ENCODE peak calls at places on chromosomes 1 and 21, in ten cellular contexts. T is fibroblast of lung; E is GM12878; J is T-helper 2 cell; A is activated CD4-positive, alpha-beta T cell treated with anti-CD3 and anti-CD28 coated beads for 48 hours; C is colonic mucosa; N is mammary epithelial cell; K is amniotic stem cell; V is progenitor cell of endocrine pancreas; S is NCI-H1092 treated with DMSO at 0.1 percent for 48 hours. D is an unnamed sample.

GRCh38 chr1:21156019-21156418 is 20.7 kb downstream of the EIF4G3 start:
- DNase-seq in S (no peak), A (no peak), C (no peak), V (no peak), N (no peak), K (no peak), T (no peak), J (no peak), E (no peak), D (no peak)

GRCh38 chr1:33360367-33360766 is 39.5 kb upstream of the A3GALT2 start:
- DNase-seq in C (no peak), S (no peak), N (no peak), E (no peak), V (no peak), J (no peak), K (no peak), T (no peak), A (no peak), D (no peak)

GRCh38 chr21:45612096-45613019 is 31.2 kb upstream of the PCBP3 start:
- DNase-seq in S (no peak), T (peak; percentile 89), C (no peak), E (no peak), N (peak; percentile 44), A (no peak), K (no peak), J (no peak), V (no peak), D (peak; percentile 26)

GRCh38 chr1:81682490-81682889 is 118.2 kb upstream of the ADGRL2 start:
- DNase-seq in S (no peak), N (no peak), C (no peak), J (no peak), K (no peak), A (no peak), T (no peak), E (no peak), V (no peak), D (no peak)

GRCh38 chr1:182957902-182958395 is 5.0 kb upstream of the SHCBP1L start:
- DNase-seq in N (no peak), T (no peak), K (no peak), V (no peak), S (no peak), E (no peak), C (no peak), A (no peak), J (no peak), D (no peak)

GRCh38 chr1:235648954-235649721 is 446 bp downstream of the GNG4 start:
- DNase-seq in N (peak; percentile 52), C (peak; percentile 68), S (peak; percentile 83), J (peak; percentile 54), K (peak; percentile 54), V (peak; percentile 62), T (peak; percentile 58), A (peak; percentile 72), E (no peak), D (peak; percentile 67)

GRCh38 chr1:51297401-51298321 is 32.7 kb downstream of the TTC39A start:
- DNase-seq in N (no peak), J (no peak), T (no peak), S (no peak), C (peak; percentile 64), E (no peak), K (no peak), A (no peak), V (no peak), D (peak; percentile 42)

GRCh38 chr21:41664881-41665765 is 101.7 kb downstream of the RIPK4 start:
- DNase-seq in V (no peak), N (no peak), T (peak; percentile 50), A (no peak), C (no peak), J (no peak), E (no peak), K (peak; percentile 28), S (no peak), D (no peak)

GRCh38 chr1:31580891-31581603 is 4.7 kb downstream of the TINAGL1 start:
- DNase-seq in J (no peak), C (no peak), S (no peak), T (no peak), E (no peak), K (no peak), N (no peak), A (no peak), V (no peak), D (no peak)

GRCh38 chr1:89363638-89364536 is at the start of gene GBP6:
- DNase-seq in V (no peak), S (no peak), N (peak; percentile 92), C (no peak), T (no peak), K (no peak), E (no peak), A (peak; percentile 17), J (no peak), D (no peak)

GRCh38 chr1:154608522-154609294 is 722 bp upstream of the ADAR start:
- DNase-seq in S (peak; percentile 75), E (no peak), C (peak; percentile 52), N (peak; percentile 42), V (peak; percentile 31), K (peak; percentile 35), T (peak; percentile 61), J (peak; percentile 35), A (peak; percentile 55), D (peak; percentile 43)

GRCh38 chr1:42937836-42938595 is 20.7 kb downstream of the SLC2A1 start:
- DNase-seq in A (no peak), S (no peak), J (no peak), E (no peak), K (no peak), T (no peak), C (peak; percentile 61), N (peak; percentile 66), V (no peak), D (peak; percentile 49)

GRCh38 chr1:55816456-55816794 is 601.3 kb upstream of the USP24 start:
- DNase-seq in A (peak; percentile 3), E (peak; percentile 15), C (no peak), T (peak; percentile 81), S (peak; percentile 45), K (no peak), N (peak; percentile 21), J (no peak), V (no peak), D (no peak)

GRCh38 chr1:197736689-197737088 is 38.6 kb downstream of the DENND1B start:
- DNase-seq in N (peak; percentile 85), T (peak; percentile 2), E (no peak), C (no peak), S (no peak), K (peak; percentile 29), A (no peak), J (no peak), V (no peak), D (no peak)

GRCh38 chr1:155014709-155015508 is 12.3 kb downstream of the ZBTB7B start:
- DNase-seq in E (no peak), V (no peak), T (no peak), C (no peak), J (no peak), N (no peak), A (no peak), S (no peak), K (no peak), D (no peak)

GRCh38 chr1:184300446-184300845 is 86.4 kb upstream of the C1orf21 start:
- DNase-seq in C (no peak), E (no peak), A (no peak), N (no peak), S (no peak), J (no peak), V (no peak), K (no peak), T (peak; percentile 56), D (no peak)

GRCh38 chr21:43801006-43801783 is 11.8 kb downstream of the RRP1 start:
- DNase-seq in S (no peak), K (no peak), C (no peak), A (no peak), T (no peak), N (no peak), J (no peak), E (no peak), V (no peak), D (no peak)

GRCh38 chr1:100528861-100529260 is 9.1 kb upstream of the GPR88 start:
- DNase-seq in C (no peak), E (no peak), V (no peak), T (peak; percentile 78), A (no peak), S (peak; percentile 36), N (no peak), K (no peak), J (no peak), D (no peak)

GRCh38 chr1:37850352-37850955 is 8.9 kb downstream of the MTF1 start:
- DNase-seq in C (no peak), N (peak; percentile 38), E (no peak), K (no peak), T (no peak), A (no peak), S (no peak), V (no peak), J (no peak), D (no peak)